ENCODE peak calls at places on chromosomes 16 and 17, in ten cellular contexts. V is uterus, H is heart left ventricle, G is small intestine, E is HCT116, C is upper lobe of right lung, B is H9, T is fibroblast of lung, N is neural progenitor cell, R is A549. M is an unnamed sample.

GRCh38 chr16:70746040-70746707 is 54.8 kb downstream of the VAC14 start:
- DNase-seq in E (peak; percentile 51), C (peak; percentile 88), V (peak; percentile 89), G (peak; percentile 40), N (no peak), R (peak; percentile 79), H (peak; percentile 79), T (peak; percentile 85), B (no peak), M (no peak)

GRCh38 chr17:71430281-71430680 is 690.5 kb upstream of the SOX9 start:
- DNase-seq in R (no peak), G (no peak), B (no peak), T (no peak), C (no peak), V (no peak), N (no peak), H (no peak), E (no peak), M (no peak)

GRCh38 chr17:1829189-1829578 is 518 bp downstream of the SMYD4 start:
- DNase-seq in T (peak; percentile 5), R (peak; percentile 52), N (no peak), B (no peak), V (peak; percentile 31), E (no peak), H (no peak), C (no peak), G (peak; percentile 53), M (no peak)

GRCh38 chr17:68861602-68862001 is 93.6 kb downstream of the ABCA8 start:
- DNase-seq in N (no peak), H (no peak), C (no peak), R (no peak), V (no peak), E (no peak), G (no peak), B (no peak), T (no peak), M (no peak)

GRCh38 chr17:72719582-72720493 is 372.6 kb downstream of the SLC39A11 start:
- DNase-seq in V (no peak), G (peak; percentile 24), R (no peak), E (no peak), H (no peak), N (no peak), B (no peak), T (peak; percentile 73), C (no peak), M (no peak)

GRCh38 chr17:55273579-55274370 is 9.0 kb downstream of the HLF start:
- DNase-seq in B (no peak), E (no peak), H (peak; percentile 84), G (peak; percentile 19), N (no peak), R (peak; percentile 13), T (no peak), V (peak; percentile 55), C (peak; percentile 91), M (no peak)

GRCh38 chr17:27526603-27527002 is 70.4 kb downstream of the KSR1 start:
- DNase-seq in C (peak; percentile 80), T (peak; percentile 51), H (no peak), V (no peak), B (peak; percentile 67), E (no peak), N (peak; percentile 44), G (peak; percentile 48), R (peak; percentile 52), M (no peak)

GRCh38 chr16:58024673-58025350 is 742 bp upstream of the MMP15 start:
- DNase-seq in H (peak; percentile 51), V (no peak), E (peak; percentile 56), R (peak; percentile 25), G (peak; percentile 98), B (peak; percentile 76), N (peak; percentile 70), C (peak; percentile 90), T (peak; percentile 7), M (no peak)

GRCh38 chr17:15260376-15261062 is 4.6 kb downstream of the PMP22 start:
- DNase-seq in V (peak; percentile 93), G (peak; percentile 72), E (no peak), B (peak; percentile 90), N (peak; percentile 91), R (peak; percentile 85), H (peak; percentile 90), T (peak; percentile 91), C (peak; percentile 92), M (no peak)

GRCh38 chr17:46876353-46876887 is 25.0 kb downstream of the WNT9B start:
- DNase-seq in E (peak; percentile 61), V (no peak), N (peak; percentile 53), T (no peak), B (peak; percentile 89), G (peak; percentile 89), C (no peak), R (peak; percentile 51), H (no peak), M (no peak)

GRCh38 chr17:14749269-14749668 is 448.4 kb downstream of the HS3ST3B1 start:
- DNase-seq in T (no peak), H (no peak), E (no peak), C (no peak), N (no peak), R (no peak), B (no peak), V (no peak), G (no peak), M (no peak)

GRCh38 chr17:2089021-2089422 is 34.1 kb downstream of the HIC1 start:
- DNase-seq in G (no peak), V (no peak), B (no peak), N (no peak), H (no peak), C (no peak), R (no peak), E (no peak), T (peak; percentile 62), M (no peak)

GRCh38 chr17:17837380-17837821 is 615 bp upstream of the SREBF1 start:
- DNase-seq in B (peak; percentile 84), T (peak; percentile 85), E (peak; percentile 69), C (no peak), V (peak; percentile 62), N (peak; percentile 50), G (peak; percentile 37), H (peak; percentile 74), R (peak; percentile 93), M (no peak)

GRCh38 chr16:15950167-15950854 is 895 bp downstream of the ABCC1 start:
- DNase-seq in E (no peak), R (no peak), G (peak; percentile 42), N (peak; percentile 87), T (peak; percentile 47), B (no peak), H (no peak), C (no peak), V (peak; percentile 22), M (no peak)

GRCh38 chr16:15993946-15994665 is 44.7 kb downstream of the ABCC1 start:
- DNase-seq in C (no peak), N (no peak), T (peak; percentile 87), G (no peak), B (no peak), R (no peak), E (no peak), V (no peak), H (peak; percentile 42), M (no peak)

GRCh38 chr17:79617740-79618382 is 7.0 kb upstream of the RBFOX3 start:
- DNase-seq in E (no peak), B (no peak), G (no peak), T (no peak), R (no peak), N (no peak), C (peak; percentile 54), H (peak; percentile 16), V (no peak), M (no peak)
- H3K4me1 ChIP-seq in E (no peaks in the 10 kb centered on the region), B (no peaks in the 10 kb centered on the region), G (no peaks in the 10 kb centered on the region), T (no peaks in the 10 kb centered on the region), R (peaks cover 4% of the 10 kb centered on the region), N (peaks cover 25% of the 10 kb centered on the region), C (no peaks in the 10 kb centered on the region), H (no peaks in the 10 kb centered on the region), V (no peaks in the 10 kb centered on the region), M (no peaks in the 10 kb centered on the region)

GRCh38 chr17:29158515-29159275 is 21.5 kb downstream of the MYO18A start:
- DNase-seq in H (no peak), B (no peak), T (peak; percentile 67), R (no peak), C (no peak), V (no peak), E (no peak), N (no peak), G (peak; percentile 73), M (no peak)
- H3K4me1 ChIP-seq in H (peaks cover 42% of the 10 kb centered on the region), B (peaks cover 17% of the 10 kb centered on the region), T (peaks cover 48% of the 10 kb centered on the region), R (peaks cover 78% of the 10 kb centered on the region), C (peaks cover 68% of the 10 kb centered on the region), V (no peaks in the 10 kb centered on the region), E (peaks cover 60% of the 10 kb centered on the region), N (peaks cover 16% of the 10 kb centered on the region), G (peaks cover 36% of the 10 kb centered on the region), M (peaks cover 7% of the 10 kb centered on the region)

DNA sequence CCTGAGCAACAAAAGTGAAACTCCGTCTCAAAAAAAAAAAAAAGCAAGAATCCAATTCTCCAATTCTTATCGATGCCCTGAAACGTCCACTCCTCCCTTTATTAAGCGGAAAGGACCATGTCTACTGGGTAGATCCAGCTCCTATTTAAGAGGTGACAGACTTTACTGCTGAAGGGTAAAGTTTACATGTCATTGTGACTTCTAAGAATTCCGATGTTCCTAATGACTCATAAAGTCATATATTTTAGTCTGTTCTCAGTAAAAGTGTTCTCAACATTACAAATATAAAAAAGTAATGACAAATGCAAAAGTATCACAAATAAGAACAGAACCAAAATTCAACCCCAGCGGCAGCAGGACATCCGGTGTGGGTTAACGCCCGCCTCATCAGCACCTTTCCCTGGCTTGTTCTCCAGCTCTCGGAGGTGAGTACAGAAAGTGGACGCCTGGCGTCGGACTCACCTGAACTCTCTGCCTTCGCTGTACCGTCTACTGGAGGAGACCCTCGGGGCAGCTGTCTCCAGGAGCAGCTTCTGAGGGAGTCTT is 6.8 kb downstream of the AXIN1 start:
- DNase-seq in C (no peak), N (peak; percentile 0), G (no peak), E (no peak), T (no peak), B (no peak), R (no peak), V (no peak), H (no peak), M (no peak)
- H3K4me1 ChIP-seq in C (peaks cover 4% of the 10 kb centered on the region), N (no peaks in the 10 kb centered on the region), G (peaks cover under 1% of the 10 kb centered on the region), E (no peaks in the 10 kb centered on the region), T (peaks cover 4% of the 10 kb centered on the region), B (no peaks in the 10 kb centered on the region), R (peaks cover 5% of the 10 kb centered on the region), V (no peaks in the 10 kb centered on the region), H (no peaks in the 10 kb centered on the region), M (no peaks in the 10 kb centered on the region)

GRCh38 chr17:61400786-61401279 is 1.2 kb downstream of the TBX2 start:
- DNase-seq in B (no peak), C (peak; percentile 62), E (no peak), N (peak; percentile 54), G (no peak), H (no peak), T (peak; percentile 24), V (no peak), R (no peak), M (no peak)

GRCh38 chr17:61401280-61402072 is 1.8 kb downstream of the TBX2 start:
- DNase-seq in C (no peak), T (peak; percentile 66), N (peak; percentile 21), G (no peak), R (no peak), H (no peak), V (no peak), B (peak; percentile 63), E (no peak), M (no peak)

GRCh38 chr17:61399131-61400057 is at the start of gene TBX2:
- DNase-seq in N (peak; percentile 67), H (peak; percentile 86), V (peak; percentile 87), C (peak; percentile 82), E (no peak), B (peak; percentile 92), R (peak; percentile 92), T (peak; percentile 99), G (no peak), M (no peak)

GRCh38 chr17:61398721-61399130 is 917 bp upstream of the TBX2 start:
- DNase-seq in T (peak; percentile 44), G (no peak), E (no peak), C (no peak), B (no peak), R (no peak), N (peak; percentile 23), H (no peak), V (no peak), M (no peak)

GRCh38 chr17:61400058-61400785 is 579 bp downstream of the TBX2 start:
- DNase-seq in H (no peak), T (peak; percentile 58), V (no peak), R (peak; percentile 71), C (peak; percentile 70), B (peak; percentile 64), N (peak; percentile 71), G (no peak), E (no peak), M (no peak)
- H3K4me1 ChIP-seq in H (peaks cover 34% of the 10 kb centered on the region), T (no peaks in the 10 kb centered on the region), V (no peaks in the 10 kb centered on the region), R (peaks cover 10% of the 10 kb centered on the region), C (peaks cover 28% of the 10 kb centered on the region), B (no peaks in the 10 kb centered on the region), N (peaks cover 27% of the 10 kb centered on the region), G (no peaks in the 10 kb centered on the region), E (no peaks in the 10 kb centered on the region), M (peaks cover 21% of the 10 kb centered on the region)

M was measured in iPS DF 6.9.